ENCODE peak calls at places on chromosomes 6 and 20, in six cellular contexts. T, H, U, K, N and F are unnamed samples.
A peak's percentile ranks its signal among the peaks of the same experiment; 100 is the strongest.

GRCh38 chr20:55103188-55103587 is 627.8 kb downstream of the DOK5 start:
- DNase-seq in T (no peak), H (no peak), U (no peak), K (no peak), N (no peak), F (no peak)

GRCh38 chr6:127210725-127211124 is 55.9 kb upstream of the RNF146 start:
- DNase-seq in T (no peak), H (no peak), U (no peak), K (no peak), N (no peak), F (no peak)

GRCh38 chr6:53426544-53427270 is 78.0 kb upstream of the ELOVL5 start:
- DNase-seq in T (no peak), H (no peak), U (no peak), K (no peak), N (no peak), F (no peak)

GRCh38 chr6:158131926-158132325 is 36.1 kb downstream of the SERAC1 start:
- DNase-seq in T (peak; percentile 18), H (no peak), U (no peak), K (no peak), N (peak; percentile 11), F (no peak)

GRCh38 chr6:133184798-133185380 is 56.3 kb upstream of the EYA4 start:
- DNase-seq in T (peak; percentile 8), H (no peak), U (no peak), K (peak; percentile 3), N (peak; percentile 72), F (no peak)

GRCh38 chr6:37176268-37177082 is 6.5 kb downstream of the PIM1 start:
- DNase-seq in T (no peak), H (no peak), U (no peak), K (no peak), N (no peak), F (no peak)

GRCh38 chr20:59141818-59142581 is 21.6 kb upstream of the ZNF831 start:
- DNase-seq in T (no peak), H (no peak), U (peak; percentile 22), K (no peak), N (no peak), F (no peak)

GRCh38 chr6:113858605-113859348 is 1.6 kb downstream of the MARCKS start:
- DNase-seq in T (peak; percentile 76), H (peak; percentile 82), U (peak; percentile 90), K (no peak), N (peak; percentile 93), F (peak; percentile 71)

GRCh38 chr6:132937466-132937906 is 123.1 kb downstream of the RPS12 start:
- DNase-seq in T (peak; percentile 8), H (peak; percentile 30), U (peak; percentile 57), K (no peak), N (peak; percentile 31), F (no peak)

GRCh38 chr6:42010185-42010872 is 40.0 kb upstream of the TAF8 start:
- DNase-seq in T (no peak), H (no peak), U (no peak), K (no peak), N (no peak), F (no peak)

GRCh38 chr6:6753301-6753700 is 164.8 kb downstream of the LY86 start:
- DNase-seq in T (no peak), H (no peak), U (no peak), K (no peak), N (no peak), F (no peak)

GRCh38 chr6:53227847-53228246 is 79.2 kb upstream of the GCM1 start:
- DNase-seq in T (no peak), H (no peak), U (no peak), K (no peak), N (no peak), F (no peak)

GRCh38 chr20:9660236-9660868 is 146.0 kb downstream of the LAMP5 start:
- DNase-seq in T (no peak), H (no peak), U (peak; percentile 42), K (no peak), N (peak; percentile 1), F (no peak)

GRCh38 chr6:11480541-11480940 is 57.0 kb upstream of the TMEM170B start:
- DNase-seq in T (no peak), H (no peak), U (no peak), K (no peak), N (no peak), F (no peak)

GRCh38 chr20:55353206-55353605 is 652.1 kb downstream of the CBLN4 start:
- DNase-seq in T (no peak), H (no peak), U (no peak), K (no peak), N (no peak), F (no peak)

GRCh38 chr6:100464162-100464851 is 414 bp downstream of the SIM1 start:
- DNase-seq in T (no peak), H (no peak), U (no peak), K (no peak), N (no peak), F (no peak)

GRCh38 chr20:23689399-23689690 is 507 bp upstream of the CST4 start:
- DNase-seq in T (no peak), H (no peak), U (no peak), K (no peak), N (no peak), F (no peak)

GRCh38 chr6:157405986-157406385 is 25.0 kb downstream of the ZDHHC14 start:
- DNase-seq in T (no peak), H (no peak), U (no peak), K (no peak), N (no peak), F (no peak)

GRCh38 chr6:142642651-142643050 is 302.3 kb downstream of the HIVEP2 start:
- DNase-seq in T (no peak), H (no peak), U (no peak), K (no peak), N (no peak), F (no peak)

GRCh38 chr20:37439223-37439933 is 81.7 kb upstream of the NNAT start:
- DNase-seq in T (no peak), H (no peak), U (no peak), K (no peak), N (no peak), F (no peak)

GRCh38 chr6:134253681-134254080 is 64.2 kb downstream of the SGK1 start:
- DNase-seq in T (no peak), H (peak; percentile 25), U (no peak), K (peak; percentile 51), N (peak; percentile 46), F (no peak)

GRCh38 chr6:150056916-150057315 is 12.0 kb downstream of the ULBP3 start:
- DNase-seq in T (no peak), H (no peak), U (no peak), K (no peak), N (no peak), F (no peak)

GRCh38 chr6:81865712-81866111 is 113.2 kb upstream of the TENT5A start:
- DNase-seq in T (peak; percentile 1), H (no peak), U (no peak), K (peak; percentile 47), N (peak; percentile 69), F (no peak)

GRCh38 chr20:42530855-42531674 is 658.6 kb downstream of the PTPRT start:
- DNase-seq in T (peak; percentile 11), H (no peak), U (peak; percentile 11), K (no peak), N (peak; percentile 0), F (no peak)

GRCh38 chr6:16318538-16318937 is 80.2 kb downstream of the GMPR start:
- DNase-seq in T (no peak), H (no peak), U (no peak), K (no peak), N (peak; percentile 90), F (peak; percentile 47)

GRCh38 chr6:169724554-169725269 is 412 bp upstream of the PHF10 start:
- DNase-seq in T (no peak), H (peak; percentile 24), U (peak; percentile 80), K (no peak), N (peak; percentile 18), F (peak; percentile 25)

GRCh38 chr6:57432162-57432561 is 114.7 kb downstream of the PRIM2 start:
- DNase-seq in T (no peak), H (no peak), U (no peak), K (peak; percentile 47), N (peak; percentile 76), F (no peak)

GRCh38 chr20:54611701-54612487 is 136.5 kb downstream of the DOK5 start:
- DNase-seq in T (no peak), H (no peak), U (no peak), K (no peak), N (no peak), F (no peak)

GRCh38 chr6:166422201-166422940 is 39.6 kb upstream of the MPC1 start:
- DNase-seq in T (no peak), H (no peak), U (no peak), K (no peak), N (no peak), F (no peak)

GRCh38 chr6:166419268-166419667 is 36.5 kb upstream of the MPC1 start:
- DNase-seq in T (no peak), H (no peak), U (no peak), K (no peak), N (no peak), F (no peak)

GRCh38 chr6:166418691-166419143 is 36.0 kb upstream of the MPC1 start:
- DNase-seq in T (no peak), H (no peak), U (no peak), K (no peak), N (no peak), F (no peak)

GRCh38 chr6:166419717-166420116 is 37.0 kb upstream of the MPC1 start:
- DNase-seq in T (no peak), H (no peak), U (no peak), K (no peak), N (no peak), F (no peak)

DNA sequence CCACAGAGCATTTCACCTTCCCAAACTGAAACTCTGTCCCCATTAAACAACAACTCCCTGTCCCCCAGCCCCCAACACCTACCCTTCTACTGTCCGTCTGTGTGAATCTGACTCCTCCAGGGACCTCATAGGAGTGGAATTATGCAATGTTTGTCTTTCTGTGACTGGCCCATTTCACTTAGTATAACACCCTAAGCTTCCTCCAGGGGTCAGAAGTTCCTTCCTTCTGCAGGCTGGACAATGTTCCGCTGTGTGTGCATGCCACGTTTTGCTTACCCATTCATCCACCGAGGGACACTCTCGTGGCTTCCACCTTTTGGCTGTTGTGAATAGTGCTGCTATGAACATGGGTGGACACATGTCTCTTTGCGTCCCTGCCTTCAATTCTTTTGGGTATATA is 37.6 kb upstream of the MPC1 start:
- DNase-seq in T (peak; percentile 25), H (no peak), U (no peak), K (no peak), N (peak; percentile 52), F (no peak)
- TF ChIP-seq CTCF in T (no peak), H (no peak), U (peak; percentile 31), K (peak; percentile 9), N (peak; percentile 36), F (no peak)

GRCh38 chr20:60271597-60271996 is 313.4 kb downstream of the CDH26 start:
- DNase-seq in T (peak; percentile 15), H (no peak), U (no peak), K (no peak), N (peak; percentile 2), F (no peak)
- TF ChIP-seq CTCF in T (no peak), H (no peak), U (peak; percentile 57), K (peak; percentile 29), N (peak; percentile 45), F (no peak)

GRCh38 chr20:63280929-63281545 is 8.4 kb downstream of the ARFGAP1 start:
- DNase-seq in T (peak; percentile 49), H (no peak), U (no peak), K (no peak), N (no peak), F (no peak)
- TF ChIP-seq CTCF in T (peak; percentile 36), H (no peak), U (peak; percentile 49), K (peak; percentile 32), N (peak; percentile 31), F (no peak)

GRCh38 chr6:15263780-15264374 is 18.0 kb downstream of the JARID2 start:
- DNase-seq in T (no peak), H (no peak), U (no peak), K (no peak), N (no peak), F (no peak)
- TF ChIP-seq CTCF in T (no peak), H (no peak), U (no peak), K (no peak), N (no peak), F (no peak)

GRCh38 chr6:97978855-97979271 is 695.8 kb upstream of the MMS22L start:
- DNase-seq in T (no peak), H (no peak), U (no peak), K (no peak), N (no peak), F (no peak)
- TF ChIP-seq CTCF in T (peak; percentile 14), H (no peak), U (peak; percentile 43), K (no peak), N (no peak), F (no peak)